ENCODE peak calls at places on chromosomes 16 and 17, in eight cellular contexts. I is left cardiac atrium, Z is hepatic stellate cell, E is Right ventricle myocardium superior, Q is anterior cingulate cortex, V is iris pigment epithelial cell, H is mammary epithelial cell, M is right lobe of liver. Y is an unnamed sample.

GRCh38 chr17:80752369-80752705 is 207.7 kb downstream of the RPTOR start:
- DNase-seq in H (no peak), E (no peak), M (no peak), Z (no peak), I (no peak), Q (no peak), V (no peak), Y (no peak)

GRCh38 chr17:67046398-67046797 is 2.0 kb downstream of the CACNG1 start:
- DNase-seq in Q (no peak), M (no peak), V (no peak), Z (no peak), I (no peak), H (no peak), E (no peak), Y (no peak)

GRCh38 chr16:84941916-84942315 is 69.4 kb downstream of the ZDHHC7 start:
- DNase-seq in H (peak), I (no peak), E (no peak), Z (no peak), Q (no peak), M (no peak), V (peak), Y (no peak)

GRCh38 chr16:81666102-81666501 is 113.0 kb upstream of the PLCG2 start:
- DNase-seq in Q (no peak), Z (no peak), V (no peak), I (no peak), H (no peak), E (no peak), M (no peak), Y (no peak)

GRCh38 chr17:66018786-66019185 is 173.1 kb downstream of the CEP112 start:
- DNase-seq in M (no peak), E (no peak), Q (no peak), V (no peak), I (no peak), H (no peak), Z (no peak), Y (peak)

GRCh38 chr17:50208611-50209061 is 7.2 kb upstream of the COL1A1 start:
- DNase-seq in H (no peak), Q (no peak), I (no peak), M (no peak), E (no peak), Z (no peak), V (no peak), Y (no peak)

GRCh38 chr16:75703341-75703740 is 2.1 kb upstream of the DUXB start:
- DNase-seq in M (no peak), Q (no peak), E (no peak), I (no peak), V (peak), H (peak), Z (no peak), Y (no peak)

GRCh38 chr17:73311428-73311780 is 397 bp downstream of the CDC42EP4 start:
- DNase-seq in M (peak), E (peak), Q (no peak), Z (no peak), H (no peak), V (no peak), I (no peak), Y (no peak)

GRCh38 chr17:1808649-1809048 is 21.1 kb downstream of the SMYD4 start:
- DNase-seq in M (no peak), V (no peak), Z (no peak), H (no peak), Q (no peak), I (no peak), E (no peak), Y (no peak)

GRCh38 chr17:72725432-72726068 is 366.9 kb downstream of the SLC39A11 start:
- DNase-seq in Q (no peak), H (peak), E (peak), I (peak), M (peak), V (peak), Z (peak), Y (no peak)

GRCh38 chr16:87897563-87898505 is 28.5 kb upstream of the SLC7A5 start:
- DNase-seq in V (no peak), H (no peak), E (no peak), M (no peak), I (no peak), Q (no peak), Z (no peak), Y (no peak)

GRCh38 chr16:9469512-9469911 is 378.1 kb downstream of the HAPSTR1 start:
- DNase-seq in M (no peak), Z (no peak), I (no peak), V (peak), Q (no peak), E (no peak), H (peak), Y (no peak)

GRCh38 chr17:82138511-82138992 is 40.5 kb upstream of the FASN start:
- DNase-seq in I (no peak), H (no peak), Z (no peak), E (no peak), V (no peak), Q (no peak), M (no peak), Y (no peak)

GRCh38 chr17:73902416-73903181 is 258.4 kb upstream of the SDK2 start:
- DNase-seq in H (no peak), E (peak), M (no peak), V (no peak), I (peak), Z (no peak), Q (no peak), Y (no peak)

GRCh38 chr17:57050303-57050702 is 34.7 kb upstream of the AKAP1 start:
- DNase-seq in E (no peak), V (no peak), M (no peak), H (no peak), Z (no peak), Q (no peak), I (no peak), Y (no peak)

GRCh38 chr17:70144260-70144846 is 25.0 kb upstream of the KCNJ2 start:
- DNase-seq in M (no peak), I (no peak), V (peak), E (no peak), Z (peak), H (peak), Q (no peak), Y (no peak)

GRCh38 chr17:39132192-39132600 is 19.2 kb downstream of the PLXDC1 start:
- DNase-seq in Z (peak), V (peak), E (peak), Q (no peak), H (peak), M (no peak), I (peak), Y (no peak)

GRCh38 chr17:76337413-76337777 is 16.3 kb downstream of the PRPSAP1 start:
- DNase-seq in I (no peak), V (no peak), H (peak), E (no peak), Q (no peak), M (no peak), Z (no peak), Y (no peak)

GRCh38 chr17:41421116-41421515 is 3.3 kb downstream of the KRT37 start:
- DNase-seq in H (peak), I (no peak), Z (peak), V (peak), E (no peak), M (no peak), Q (no peak), Y (no peak)

GRCh38 chr17:40062347-40063033 is at the start of gene THRA:
- DNase-seq in H (no peak), V (peak), Q (peak), Z (peak), E (peak), I (peak), M (peak), Y (no peak)

GRCh38 chr17:49845210-49845782 is 2.6 kb downstream of the TAC4 start:
- DNase-seq in E (peak), V (no peak), Z (no peak), I (peak), M (no peak), Q (no peak), H (no peak), Y (no peak)

GRCh38 chr17:15777297-15777696 is 45.2 kb downstream of the TBC1D26 start:
- DNase-seq in I (no peak), Z (no peak), E (no peak), H (no peak), M (no peak), V (no peak), Q (no peak), Y (no peak)

GRCh38 chr17:59329558-59330313 is 1.7 kb upstream of the YPEL2 start:
- DNase-seq in E (peak), I (peak), H (peak), V (peak), M (peak), Q (no peak), Z (peak), Y (peak)

GRCh38 chr17:78791840-78792709 is 10.0 kb upstream of the CYTH1 start:
- DNase-seq in V (no peak), E (no peak), H (no peak), M (no peak), I (peak), Z (no peak), Q (no peak), Y (no peak)

GRCh38 chr16:55543470-55543869 is 23.0 kb upstream of the CAPNS2 start:
- DNase-seq in Z (no peak), Q (no peak), M (no peak), V (peak), H (no peak), I (no peak), E (no peak), Y (no peak)

GRCh38 chr16:10729649-10730048 is 14.0 kb upstream of the NUBP1 start:
- DNase-seq in Z (no peak), Q (no peak), E (no peak), M (peak), V (peak), I (no peak), H (peak), Y (no peak)

GRCh38 chr16:54361246-54361645 is 74.7 kb upstream of the IRX3 start:
- DNase-seq in H (no peak), E (no peak), V (no peak), I (no peak), Q (no peak), M (no peak), Z (no peak), Y (no peak)

GRCh38 chr17:67990909-67991308 is 5.4 kb downstream of the C17orf58 start:
- DNase-seq in H (no peak), V (no peak), Z (no peak), I (no peak), Q (no peak), E (no peak), M (no peak), Y (no peak)

GRCh38 chr17:12242390-12242954 is 221.8 kb downstream of the MAP2K4 start:
- DNase-seq in V (no peak), Q (no peak), E (no peak), M (no peak), Z (no peak), H (no peak), I (no peak), Y (no peak)

GRCh38 chr17:48100160-48100559 is 1.1 kb downstream of the CBX1 start:
- DNase-seq in M (no peak), I (no peak), E (no peak), V (peak), Z (peak), Q (no peak), H (peak), Y (no peak)

GRCh38 chr16:89570342-89570923 is 5.1 kb upstream of the CPNE7 start:
- DNase-seq in I (no peak), V (no peak), Z (no peak), M (no peak), E (no peak), H (no peak), Q (no peak), Y (no peak)

GRCh38 chr16:2846511-2847310 is 11.3 kb downstream of the PRSS22 start:
- DNase-seq in H (peak), V (peak), M (no peak), Z (no peak), E (no peak), I (no peak), Q (no peak), Y (no peak)

GRCh38 chr16:59697236-59697635 is 963.1 kb upstream of the GOT2 start:
- DNase-seq in Q (no peak), Z (no peak), E (no peak), M (no peak), I (no peak), V (no peak), H (peak), Y (no peak)

GRCh38 chr17:79918581-79919163 is 79.4 kb upstream of the CBX4 start:
- DNase-seq in Q (no peak), M (no peak), H (no peak), I (no peak), E (no peak), V (no peak), Z (no peak), Y (no peak)

GRCh38 chr17:33493566-33493965 is 200.5 kb upstream of the ASIC2 start:
- DNase-seq in E (no peak), M (no peak), I (no peak), Q (no peak), V (no peak), Z (no peak), H (no peak), Y (no peak)

Y was measured in glomerular endothelial cell.